ENCODE peak calls at places on chromosome 11, in four cellular contexts. U is HepG2, C is GM12878, H is K562. Z is an unnamed sample.

GRCh38 chr11:119169272-119169719 is 771 bp downstream of the NLRX1 start:
- DNase-seq in U (peak), C (no peak), H (no peak), Z (no peak)

GRCh38 chr11:128905345-128906184 is 14.4 kb downstream of the KCNJ5 start:
- DNase-seq in U (no peak), C (no peak), H (peak), Z (peak)

GRCh38 chr11:115780625-115781024 is 276.4 kb upstream of the CADM1 start:
- DNase-seq in U (no peak), C (no peak), H (no peak), Z (no peak)

GRCh38 chr11:47468598-47469214 is 19.8 kb upstream of the RAPSN start:
- DNase-seq in U (no peak), C (no peak), H (no peak), Z (no peak)

GRCh38 chr11:112884012-112884767 is 77.0 kb upstream of the NCAM1 start:
- DNase-seq in U (no peak), C (no peak), H (no peak), Z (no peak)

GRCh38 chr11:62399868-62400245 is 19.0 kb upstream of the SCGB1A1 start:
- DNase-seq in U (no peak), C (no peak), H (no peak), Z (no peak)

GRCh38 chr11:46315033-46315738 is 32.1 kb upstream of the DGKZ start:
- DNase-seq in U (peak), C (no peak), H (peak), Z (peak)

GRCh38 chr11:65442952-65443351 is 20.4 kb downstream of the NEAT1 start:
- DNase-seq in U (no peak), C (no peak), H (no peak), Z (no peak)

GRCh38 chr11:14262271-14262846 is 96.6 kb downstream of the RRAS2 start:
- DNase-seq in U (no peak), C (no peak), H (no peak), Z (no peak)

GRCh38 chr11:29159552-29160465 is 857.0 kb downstream of the KCNA4 start:
- DNase-seq in U (peak), C (no peak), H (peak), Z (peak)

GRCh38 chr11:111911563-111912401 is at the start of gene CRYAB:
- DNase-seq in U (peak), C (no peak), H (peak), Z (no peak)

GRCh38 chr11:104337273-104337672 is 173.3 kb upstream of the PDGFD start:
- DNase-seq in U (no peak), C (no peak), H (no peak), Z (no peak)

GRCh38 chr11:111562692-111563389 is 22.3 kb downstream of the LAYN start:
- DNase-seq in U (peak), C (no peak), H (no peak), Z (no peak)

GRCh38 chr11:71495286-71496090 is 31.6 kb upstream of the KRTAP5-7 start:
- DNase-seq in U (no peak), C (no peak), H (no peak), Z (no peak)

GRCh38 chr11:72696866-72697428 is 22.7 kb upstream of the PDE2A start:
- DNase-seq in U (no peak), C (no peak), H (peak), Z (no peak)

DNA sequence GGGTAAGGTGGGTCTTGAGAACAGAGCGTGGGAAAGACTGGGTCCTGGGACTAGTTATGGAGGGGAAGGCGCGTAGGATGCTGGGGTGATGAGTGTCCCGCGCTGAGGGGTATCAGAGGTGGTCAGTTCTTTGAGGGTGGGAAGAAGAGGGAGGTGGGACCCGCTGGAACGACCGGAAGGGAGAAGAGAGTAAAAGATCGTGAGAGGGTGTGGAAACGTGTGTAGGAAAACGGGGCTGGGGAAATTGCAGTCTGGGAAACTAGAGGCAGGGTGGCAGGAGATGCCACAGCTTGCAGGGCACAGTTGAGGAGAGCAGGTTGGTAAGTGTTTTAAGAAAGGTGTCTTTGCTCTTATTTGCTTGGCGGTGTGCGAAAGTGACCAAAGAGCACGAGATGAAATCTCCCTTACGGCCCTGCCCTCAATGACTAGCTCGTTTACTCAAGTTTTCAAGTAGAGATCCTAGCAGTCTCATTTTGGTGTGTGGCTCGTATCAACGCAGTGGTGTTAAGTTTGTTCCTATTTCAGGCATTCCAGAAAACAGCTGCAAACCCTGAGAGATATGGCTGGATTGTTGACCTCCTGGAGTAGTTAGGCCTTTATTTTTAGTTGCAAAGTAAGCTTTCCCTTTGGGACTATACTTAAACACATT is 585 bp downstream of the STT3A start:
- DNase-seq in U (peak), C (no peak), H (peak), Z (no peak)
- TF ChIP-seq REST in U (no peak), C (no peak), H (no peak), Z (no peak)

GRCh38 chr11:85132839-85133238 is 494.3 kb downstream of the DLG2 start:
- DNase-seq in U (no peak), C (no peak), H (no peak), Z (no peak)

GRCh38 chr11:85133636-85134035 is 493.5 kb downstream of the DLG2 start:
- DNase-seq in U (no peak), C (no peak), H (no peak), Z (no peak)

DNA sequence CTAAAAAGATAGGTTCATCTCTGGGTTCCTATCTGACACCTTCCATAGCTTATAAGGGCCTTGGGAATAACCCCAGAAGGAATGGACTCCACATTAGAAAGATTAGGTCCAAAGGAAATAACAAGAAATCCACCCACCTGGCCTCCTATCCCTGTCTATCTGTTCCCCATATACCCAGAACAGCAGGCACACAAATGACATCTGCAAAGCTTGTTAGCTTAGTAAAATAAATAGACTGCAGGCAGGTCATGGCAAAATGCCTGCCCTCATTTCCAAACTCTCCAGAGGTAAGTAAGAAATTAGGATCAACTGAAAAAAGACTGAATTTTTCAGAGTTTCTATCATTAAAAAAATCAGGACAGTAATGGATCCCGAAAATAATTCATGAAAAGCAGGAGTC is 489.5 kb downstream of the DLG2 start:
- DNase-seq in U (no peak), C (no peak), H (no peak), Z (no peak)
- TF ChIP-seq FOXM1 in U (no peak), C (no peak), H (no peak), Z (no peak)

GRCh38 chr11:83051760-83052671 is 19.7 kb downstream of the RAB30 start:
- DNase-seq in U (no peak), C (no peak), H (no peak), Z (no peak)

GRCh38 chr11:83054001-83054400 is 17.7 kb downstream of the RAB30 start:
- DNase-seq in U (no peak), C (no peak), H (no peak), Z (no peak)

GRCh38 chr11:83056204-83056603 is 15.5 kb downstream of the RAB30 start:
- DNase-seq in U (no peak), C (no peak), H (no peak), Z (no peak)

GRCh38 chr11:83057721-83058120 is 14.0 kb downstream of the RAB30 start:
- DNase-seq in U (no peak), C (no peak), H (no peak), Z (no peak)

DNA sequence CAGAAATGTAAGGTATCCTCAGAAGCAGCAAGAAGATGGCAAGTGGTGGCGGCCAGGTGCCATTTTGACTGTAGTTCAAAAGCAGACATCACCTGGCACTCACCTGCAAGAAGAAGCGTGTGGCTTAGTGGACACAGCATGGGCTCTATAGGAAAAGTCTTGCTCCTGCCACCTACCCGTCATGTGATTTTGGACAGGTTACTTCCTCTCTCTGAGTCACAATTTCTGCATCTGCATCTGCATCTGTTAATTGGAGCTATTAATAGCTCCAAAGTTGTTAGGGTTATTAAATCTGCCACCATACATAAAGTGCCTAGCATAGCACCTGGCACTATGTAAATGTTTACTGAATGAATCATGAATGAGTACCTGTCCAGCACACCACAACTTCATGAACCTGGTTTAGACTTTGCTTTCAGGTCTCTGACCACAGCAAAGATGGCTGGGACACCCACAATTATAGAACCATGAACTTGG is 16.8 kb downstream of the RAB30 start:
- DNase-seq in U (peak), C (no peak), H (no peak), Z (no peak)
- TF ChIP-seq REST in U (no peak), C (no peak), H (no peak), Z (no peak)

DNA sequence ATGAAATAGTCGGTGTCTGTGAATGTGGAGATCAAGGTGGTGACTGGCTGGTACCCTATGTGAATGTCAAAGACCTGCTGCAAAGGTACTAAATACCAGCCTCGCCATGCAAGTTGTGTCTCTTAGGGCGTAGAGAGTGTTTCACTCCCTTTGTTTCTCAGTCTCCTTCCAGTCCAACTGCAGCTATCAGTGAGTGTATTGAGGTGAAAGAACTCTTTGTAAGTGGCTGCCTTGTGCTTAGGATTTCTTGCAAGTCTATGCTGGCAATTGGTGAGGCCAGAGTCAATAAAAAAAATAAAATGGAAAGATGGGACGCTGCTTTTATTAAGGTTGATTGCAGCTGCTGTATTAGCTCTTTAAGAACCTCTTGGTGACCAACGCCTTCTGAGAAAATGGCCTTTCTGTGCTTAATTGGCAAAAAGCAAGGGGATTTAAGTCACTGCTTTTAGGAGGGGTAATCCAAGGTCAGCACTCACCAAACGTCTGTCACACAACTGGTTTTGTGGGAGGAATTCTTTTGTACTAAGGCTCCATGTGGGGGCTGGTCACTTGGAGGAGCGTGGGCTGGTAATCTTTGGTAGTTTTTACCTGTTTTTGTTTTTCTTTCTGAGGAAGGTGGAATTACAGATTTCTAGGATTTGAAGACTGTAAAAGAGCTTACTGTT is 95.2 kb downstream of the PARVA start:
- DNase-seq in U (no peak), C (no peak), H (no peak), Z (no peak)
- TF ChIP-seq FOXM1 in U (no peak), C (no peak), H (no peak), Z (no peak)